ENCODE peak calls at places on chromosomes 13 and 19, in nine cellular contexts. F is mesendoderm, R is cardiac fibroblast, G is sigmoid colon, W is pancreas, E is body of pancreas, H is uterus, B is lower leg skin, N is AG04449. K is an unnamed sample.

GRCh38 chr13:76711515-76712182 is 174.6 kb downstream of the KCTD12 start:
- DNase-seq in W (no peak), R (peak; percentile 98), N (peak; percentile 80), H (peak; percentile 42), B (no peak), G (peak; percentile 74), E (no peak), F (no peak), K (peak; percentile 27)

GRCh38 chr13:84352946-84353345 is 470.7 kb upstream of the SLITRK1 start:
- DNase-seq in F (no peak), G (no peak), B (no peak), W (no peak), E (no peak), N (peak; percentile 24), H (no peak), R (no peak), K (no peak)

GRCh38 chr19:10544242-10544752 is 593 bp downstream of the ATG4D start:
- DNase-seq in R (no peak), F (peak; percentile 42), W (peak; percentile 63), B (no peak), H (peak; percentile 25), N (no peak), E (peak; percentile 72), G (no peak), K (no peak)

GRCh38 chr13:53237696-53238095 is 209.1 kb downstream of the OLFM4 start:
- DNase-seq in B (no peak), F (peak; percentile 70), R (no peak), E (no peak), G (no peak), N (no peak), H (no peak), W (no peak), K (peak; percentile 71)

GRCh38 chr19:38032951-38033350 is 125.9 kb downstream of the SIPA1L3 start:
- DNase-seq in B (no peak), W (no peak), H (no peak), G (no peak), E (no peak), F (no peak), R (peak; percentile 63), N (no peak), K (no peak)

GRCh38 chr13:82878536-82878935 is 1003.7 kb downstream of the SLITRK1 start:
- DNase-seq in G (no peak), H (no peak), E (no peak), W (no peak), R (no peak), N (no peak), F (no peak), B (no peak), K (no peak)

GRCh38 chr19:20431826-20432225 is 133.8 kb downstream of the ZNF737 start:
- DNase-seq in F (no peak), W (no peak), R (no peak), E (no peak), H (no peak), N (no peak), G (no peak), B (no peak), K (no peak)

GRCh38 chr13:80336335-80336734 is 4.6 kb downstream of the SPRY2 start:
- DNase-seq in F (no peak), W (no peak), R (peak; percentile 63), B (no peak), G (no peak), N (no peak), E (no peak), H (no peak), K (peak; percentile 50)

GRCh38 chr19:1514295-1514661 is 1.5 kb upstream of the ADAMTSL5 start:
- DNase-seq in F (no peak), E (no peak), R (no peak), W (no peak), N (no peak), H (no peak), G (no peak), B (no peak), K (no peak)

GRCh38 chr19:1512671-1513491 is at the start of gene ADAMTSL5:
- DNase-seq in E (no peak), G (no peak), N (no peak), R (peak; percentile 70), H (peak; percentile 72), F (peak; percentile 54), W (peak; percentile 75), B (no peak), K (peak; percentile 57)

GRCh38 chr19:1514986-1515721 is 2.3 kb upstream of the ADAMTSL5 start:
- DNase-seq in E (no peak), R (no peak), F (no peak), B (no peak), G (no peak), W (no peak), H (no peak), N (no peak), K (no peak)

GRCh38 chr19:1511989-1512338 is 855 bp downstream of the ADAMTSL5 start:
- DNase-seq in F (no peak), N (no peak), E (no peak), G (no peak), W (no peak), H (no peak), R (no peak), B (no peak), K (no peak)

GRCh38 chr19:1513492-1514294 is 874 bp upstream of the ADAMTSL5 start:
- DNase-seq in N (no peak), F (peak; percentile 53), W (peak; percentile 87), G (no peak), H (peak; percentile 58), R (peak; percentile 64), B (no peak), E (peak; percentile 49), K (peak; percentile 62)
- H3K4me3 ChIP-seq in N (peak overlapping the region; percentile 60), F (no peak overlapping the region), W (peak overlapping the region; percentile 48), G (peak overlapping the region; percentile 47), H (peak overlapping the region; percentile 52), R (peak overlapping the region; percentile 75), B (peak overlapping the region; percentile 19), E (no peak overlapping the region), K (peak overlapping the region; percentile 56)

GRCh38 chr13:21058361-21058760 is 3.0 kb downstream of the LATS2 start:
- DNase-seq in F (no peak), N (no peak), R (peak; percentile 62), H (no peak), G (no peak), E (no peak), W (no peak), B (peak; percentile 45), K (no peak)
- H3K4me3 ChIP-seq in F (no peak overlapping the region), N (peak overlapping the region; percentile 23), R (no peak overlapping the region), H (no peak overlapping the region), G (no peak overlapping the region), E (no peak overlapping the region), W (no peak overlapping the region), B (no peak overlapping the region), K (no peak overlapping the region)

GRCh38 chr19:51458899-51459592 is 792 bp upstream of the SIGLEC8 start:
- DNase-seq in B (peak; percentile 67), G (no peak), N (no peak), E (no peak), H (no peak), R (no peak), F (no peak), W (no peak), K (no peak)

GRCh38 chr19:51458051-51458645 is at the start of gene SIGLEC8:
- DNase-seq in E (no peak), R (no peak), W (peak; percentile 19), B (peak; percentile 81), N (no peak), H (no peak), F (no peak), G (no peak), K (no peak)

GRCh38 chr19:51462276-51462675 is 4.0 kb upstream of the SIGLEC8 start:
- DNase-seq in R (no peak), E (no peak), F (no peak), W (no peak), N (no peak), B (peak; percentile 67), G (peak; percentile 57), H (no peak), K (no peak)

GRCh38 chr19:51461723-51462161 is 3.5 kb upstream of the SIGLEC8 start:
- DNase-seq in E (no peak), G (peak; percentile 62), F (no peak), R (no peak), H (no peak), N (no peak), W (no peak), B (peak; percentile 81), K (no peak)

GRCh38 chr19:51460164-51460992 is 2.1 kb upstream of the SIGLEC8 start:
- DNase-seq in R (peak; percentile 16), E (no peak), W (no peak), G (peak; percentile 32), H (no peak), N (no peak), B (peak; percentile 32), F (peak; percentile 56), K (peak; percentile 50)
- H3K4me3 ChIP-seq in R (no peak overlapping the region), E (no peak overlapping the region), W (no peak overlapping the region), G (no peak overlapping the region), H (no peak overlapping the region), N (no peak overlapping the region), B (no peak overlapping the region), F (no peak overlapping the region), K (peak overlapping the region; percentile 48)

GRCh38 chr19:49152218-49152550 is 3.0 kb downstream of the HRC start:
- DNase-seq in G (no peak), H (no peak), R (no peak), B (no peak), E (no peak), W (no peak), F (no peak), N (no peak), K (no peak)

GRCh38 chr19:49150944-49151243 is 4.3 kb downstream of the HRC start:
- DNase-seq in E (no peak), G (no peak), N (no peak), F (no peak), B (no peak), W (no peak), H (no peak), R (no peak), K (no peak)

GRCh38 chr19:49153167-49153809 is 1.9 kb downstream of the HRC start:
- DNase-seq in B (no peak), N (no peak), G (no peak), W (no peak), R (no peak), F (no peak), H (no peak), E (no peak), K (no peak)

GRCh38 chr19:49150106-49150943 is 4.9 kb downstream of the HRC start:
- DNase-seq in B (peak; percentile 96), G (peak; percentile 89), W (peak; percentile 91), R (peak; percentile 82), H (peak; percentile 77), F (peak; percentile 92), N (no peak), E (peak; percentile 87), K (peak; percentile 89)

DNA sequence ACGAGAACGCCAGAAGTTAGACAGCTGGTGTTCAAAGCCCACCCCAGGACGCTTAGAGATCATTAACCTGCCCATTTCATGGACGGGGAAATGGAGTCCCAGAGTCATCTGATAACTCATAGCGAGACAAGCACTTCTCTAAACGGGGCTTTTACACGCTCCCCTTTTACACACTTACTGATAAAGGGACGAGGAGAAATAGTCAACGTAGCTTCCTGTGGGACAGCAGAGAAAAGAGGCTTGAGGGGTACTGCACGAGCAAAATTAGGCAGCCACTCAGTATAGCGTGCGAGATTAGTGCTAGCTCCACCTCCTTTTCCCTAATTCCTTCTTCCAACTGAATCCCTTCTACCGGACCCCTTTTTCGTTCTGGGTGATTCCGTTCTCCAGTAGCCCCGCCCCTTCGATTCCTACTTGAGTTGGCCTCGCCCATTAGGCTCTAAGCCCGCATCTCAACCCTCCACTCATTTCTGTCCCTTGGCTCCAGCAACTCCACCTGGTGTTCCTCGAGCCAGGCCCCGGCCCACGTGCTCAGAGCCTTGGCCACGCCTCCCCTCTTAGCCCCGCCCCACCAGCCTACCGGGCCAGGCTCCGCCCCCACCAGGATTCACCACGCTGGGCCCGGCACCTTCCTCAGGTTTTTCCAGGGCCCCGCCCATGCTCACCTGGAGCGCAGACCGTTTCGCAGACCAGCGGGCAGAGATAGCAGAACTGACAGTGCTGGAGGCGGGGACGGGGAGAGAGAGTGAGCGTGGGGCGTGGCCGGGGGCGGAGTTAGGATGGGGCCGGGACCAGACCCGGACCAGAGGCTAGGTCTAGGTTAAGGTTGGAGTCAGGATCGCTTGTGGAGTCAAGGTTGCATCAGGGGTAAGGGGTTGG is 3.6 kb downstream of the HRC start:
- DNase-seq in R (peak; percentile 43), E (peak; percentile 95), G (peak; percentile 78), W (peak; percentile 96), F (peak; percentile 97), B (peak; percentile 97), H (no peak), N (no peak), K (peak; percentile 40)
- H3K4me3 ChIP-seq in R (no peak overlapping the region), E (no peak overlapping the region), G (no peak overlapping the region), W (peak overlapping the region; percentile 82), F (no peak overlapping the region), B (no peak overlapping the region), H (no peak overlapping the region), N (no peak overlapping the region), K (no peak overlapping the region)